ENCODE peak calls at places on chromosomes 2 and 18, in four cellular contexts. V is K562, J is HepG2, L is HCT116. A is an unnamed sample.

GRCh38 chr18:47737956-47738355 is 192.5 kb downstream of the SMAD2 start:
- DNase-seq in V (no peak), J (no peak), L (no peak), A (no peak)

GRCh38 chr2:16409849-16410248 is 255.8 kb downstream of the CYRIA start:
- DNase-seq in L (no peak), V (no peak), J (no peak), A (no peak)

GRCh38 chr2:56333812-56334485 is 150.2 kb downstream of the CCDC85A start:
- DNase-seq in V (no peak), J (no peak), L (no peak), A (no peak)

GRCh38 chr2:187493877-187494568 is 46.0 kb upstream of the CALCRL start:
- DNase-seq in V (no peak), J (no peak), L (no peak), A (no peak)

GRCh38 chr2:101038455-101039255 is 36.6 kb downstream of the RPL31 start:
- DNase-seq in V (peak; percentile 29), L (peak; percentile 43), J (peak; percentile 45), A (no peak)

GRCh38 chr2:121626777-121627524 is 22.3 kb downstream of the CLASP1 start:
- DNase-seq in V (no peak), L (no peak), J (no peak), A (no peak)

GRCh38 chr2:225137971-225138370 is 95.7 kb upstream of the DOCK10 start:
- DNase-seq in V (no peak), J (no peak), L (no peak), A (no peak)

GRCh38 chr2:42953216-42953615 is 160.8 kb upstream of the HAAO start:
- DNase-seq in V (no peak), L (no peak), J (no peak), A (no peak)

GRCh38 chr2:7845332-7845731 is 836.5 kb upstream of the ID2 start:
- DNase-seq in V (no peak), L (no peak), J (peak; percentile 10), A (no peak)

GRCh38 chr18:27861539-27861938 is 315.4 kb downstream of the CDH2 start:
- DNase-seq in L (no peak), J (no peak), V (no peak), A (no peak)

GRCh38 chr2:174485763-174486613 is 841 bp downstream of the GPR155 start:
- DNase-seq in L (no peak), V (peak; percentile 30), J (no peak), A (no peak)

GRCh38 chr2:34261701-34262100 is 662.6 kb upstream of the FAM98A start:
- DNase-seq in L (no peak), V (no peak), J (no peak), A (no peak)

GRCh38 chr2:42916394-42916793 is 124.0 kb upstream of the HAAO start:
- DNase-seq in L (no peak), V (no peak), J (no peak), A (peak; percentile 26)

GRCh38 chr18:4510709-4511108 is 55.6 kb upstream of the DLGAP1 start:
- DNase-seq in J (no peak), V (no peak), L (no peak), A (no peak)

GRCh38 chr2:66539452-66539851 is 104.5 kb downstream of the MEIS1 start:
- DNase-seq in L (no peak), V (no peak), J (no peak), A (no peak)

GRCh38 chr2:27891820-27892105 is 1.2 kb downstream of the BABAM2 start:
- DNase-seq in L (no peak), V (no peak), J (peak; percentile 16), A (no peak)

GRCh38 chr2:17190527-17190926 is 327.7 kb downstream of the RAD51AP2 start:
- DNase-seq in V (no peak), L (no peak), J (no peak), A (no peak)

GRCh38 chr2:238848941-238849853 is 1.3 kb downstream of the TWIST2 start:
- DNase-seq in V (no peak), J (no peak), L (no peak), A (no peak)

GRCh38 chr18:76467371-76468190 is 27.5 kb downstream of the ZNF516 start:
- DNase-seq in J (no peak), L (no peak), V (no peak), A (peak; percentile 81)

GRCh38 chr2:215851091-215851490 is 162.3 kb downstream of the MREG start:
- DNase-seq in L (no peak), V (no peak), J (no peak), A (no peak)

GRCh38 chr2:109438773-109439191 is 175.0 kb downstream of the SEPTIN10 start:
- DNase-seq in V (no peak), J (no peak), L (no peak), A (no peak)

DNA sequence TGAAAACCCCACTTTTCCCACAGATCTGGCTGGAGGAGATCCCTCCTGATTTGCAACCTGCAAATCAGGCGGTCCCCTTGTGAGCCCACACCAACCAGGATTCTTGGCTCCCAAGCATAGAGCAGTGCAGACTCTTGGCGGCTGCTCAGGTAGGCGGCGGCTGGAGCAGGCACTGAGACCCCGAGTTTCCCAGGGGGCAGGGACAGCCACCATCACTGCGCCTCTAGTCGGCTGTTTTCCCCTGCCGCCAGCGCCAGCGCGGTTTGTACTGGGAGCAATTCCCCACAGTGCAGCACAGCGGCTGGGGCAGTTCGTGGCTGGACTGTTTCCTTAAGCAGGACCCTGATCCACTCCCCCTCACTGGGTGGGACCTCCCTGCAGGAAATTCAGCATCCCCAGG is 323.3 kb downstream of the TRIB2 start:
- DNase-seq in J (no peak), L (no peak), V (no peak), A (peak; percentile 53)
- H3K9me3 ChIP-seq in J (peaks cover 19% of the 10 kb centered on the region), L (no peaks in the 10 kb centered on the region), V (no peaks in the 10 kb centered on the region), A (no peaks in the 10 kb centered on the region)

DNA sequence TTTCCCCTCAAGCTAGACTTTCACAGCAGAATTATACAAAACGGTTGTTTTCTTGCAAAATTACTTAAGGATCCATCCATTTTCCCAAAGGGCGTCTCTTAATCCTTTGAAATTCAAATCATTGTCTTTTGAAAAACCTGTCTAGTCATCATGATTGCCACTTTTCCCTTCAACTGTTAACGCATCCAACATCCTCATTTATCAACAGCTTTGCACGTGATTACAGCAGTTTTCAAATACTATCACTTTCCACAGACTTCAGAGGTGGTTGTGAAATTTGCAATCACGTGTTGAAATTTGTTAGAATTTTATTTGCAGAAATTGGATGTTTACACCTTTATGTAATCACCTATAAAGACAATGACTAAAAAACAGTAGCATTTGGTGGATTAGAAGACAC is 304.4 kb upstream of the SLC39A10 start:
- DNase-seq in J (no peak), L (no peak), V (no peak), A (no peak)
- TF ChIP-seq POLR2AphosphoS5 in J (no peak), L (no peak), V (no peak), A (no peak)

DNA sequence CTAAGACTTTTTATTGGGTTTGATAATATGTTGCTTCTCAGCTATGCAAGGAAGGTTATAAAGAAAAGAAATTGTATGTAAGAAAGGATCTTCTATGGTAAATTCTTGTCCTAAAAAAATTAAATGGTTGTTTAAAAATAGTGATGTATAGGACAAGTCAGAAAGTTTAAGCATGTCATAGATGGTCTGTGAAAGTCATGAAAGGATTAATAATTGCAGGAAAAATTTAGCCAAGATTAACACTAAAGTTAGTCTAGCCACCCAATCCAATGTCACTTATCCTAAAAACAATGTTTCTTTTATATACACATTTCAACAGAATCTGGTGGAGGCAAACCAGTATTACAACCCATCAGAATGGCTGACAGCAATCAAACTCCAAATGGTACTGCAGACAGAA is 1046.7 kb upstream of the SLC39A10 start:
- DNase-seq in V (no peak), L (no peak), J (no peak), A (no peak)
- H3K9me3 ChIP-seq in V (no peaks in the 10 kb centered on the region), L (peaks cover 4% of the 10 kb centered on the region), J (peaks cover 84% of the 10 kb centered on the region), A (no peaks in the 10 kb centered on the region)

GRCh38 chr2:135531231-135532197 is at the start of gene R3HDM1:
- DNase-seq in V (peak; percentile 97), L (peak; percentile 100), J (peak; percentile 100), A (peak; percentile 99)

GRCh38 chr2:135525786-135526185 is 5.2 kb downstream of the ZRANB3 start:
- DNase-seq in V (no peak), J (no peak), L (no peak), A (no peak)

GRCh38 chr2:135530313-135531230 is at the start of gene ZRANB3:
- DNase-seq in J (peak; percentile 99), V (peak; percentile 73), L (peak; percentile 97), A (peak; percentile 95)

GRCh38 chr2:135532581-135532980 is 1.3 kb downstream of the R3HDM1 start:
- DNase-seq in J (no peak), V (no peak), L (no peak), A (no peak)

GRCh38 chr2:135528006-135528405 is 3.0 kb downstream of the ZRANB3 start:
- DNase-seq in V (no peak), L (no peak), J (no peak), A (no peak)
- TF ChIP-seq POLR2AphosphoS5 in V (no peak), L (no peak), J (no peak), A (no peak)

GRCh38 chr2:2294183-2294675 is 36.8 kb downstream of the MYT1L start:
- DNase-seq in L (no peak), V (no peak), J (no peak), A (no peak)
- H3K9me3 ChIP-seq in L (no peaks in the 10 kb centered on the region), V (no peaks in the 10 kb centered on the region), J (no peaks in the 10 kb centered on the region), A (no peaks in the 10 kb centered on the region)

GRCh38 chr2:241558532-241559488 is at the start of gene BOK:
- DNase-seq in V (peak; percentile 80), J (peak; percentile 73), L (peak; percentile 72), A (no peak)
- TF ChIP-seq POLR2AphosphoS5 in V (no peak), J (peak; percentile 63), L (peak; percentile 69), A (no peak)